ENCODE peak calls at places on chromosomes 4 and X, in six cellular contexts. L is NCI-H1694 treated with DMSO at 0.1 percent for 48 hours; T is chondrocyte; G is COR-L47; R is activated CD8-positive, alpha-beta memory T cell treated with anti-CD3 and anti-CD28 coated beads for 48 hours; Q is RPMI8226. J is an unnamed sample.
A peak's percentile ranks its signal among the peaks of the same experiment; 100 is the strongest.

GRCh38 chrX:32483534-32484136 is 727.7 kb downstream of the DMD start:
- DNase-seq in T (no peak), R (no peak), G (peak; percentile 1), L (peak; percentile 6), Q (no peak), J (no peak)

GRCh38 chrX:119041175-119041574 is 31.6 kb upstream of the CT47C1 start:
- DNase-seq in G (no peak), T (no peak), Q (no peak), L (no peak), R (no peak), J (no peak)

GRCh38 chr4:10095296-10095991 is 21.2 kb downstream of the WDR1 start:
- DNase-seq in T (no peak), L (no peak), Q (no peak), R (peak; percentile 38), G (no peak), J (no peak)

GRCh38 chrX:148649145-148649645 is 148.8 kb downstream of the AFF2 start:
- DNase-seq in T (no peak), R (no peak), Q (no peak), G (no peak), L (no peak), J (no peak)

GRCh38 chrX:20595928-20596550 is 329.3 kb upstream of the RPS6KA3 start:
- DNase-seq in G (no peak), T (no peak), R (no peak), Q (peak; percentile 4), L (no peak), J (no peak)

GRCh38 chr4:102439835-102440234 is 61.3 kb upstream of the NFKB1 start:
- DNase-seq in R (no peak), G (no peak), T (no peak), Q (no peak), L (no peak), J (no peak)

GRCh38 chr4:30789219-30789671 is 69.1 kb downstream of the PCDH7 start:
- DNase-seq in L (no peak), T (no peak), R (no peak), Q (peak; percentile 4), G (no peak), J (no peak)

GRCh38 chr4:146099585-146099984 is 75.9 kb upstream of the LSM6 start:
- DNase-seq in L (no peak), Q (no peak), T (no peak), G (no peak), R (no peak), J (no peak)

GRCh38 chr4:62327612-62328297 is 1127.6 kb downstream of the ADGRL3 start:
- DNase-seq in G (no peak), Q (no peak), T (no peak), R (no peak), L (no peak), J (no peak)

GRCh38 chr4:149897784-149898183 is 82.1 kb upstream of the IQCM start:
- DNase-seq in T (no peak), L (peak; percentile 31), R (no peak), Q (no peak), G (peak; percentile 12), J (no peak)

GRCh38 chrX:87813566-87813965 is 296.0 kb downstream of the KLHL4 start:
- DNase-seq in T (no peak), Q (no peak), L (no peak), G (no peak), R (no peak), J (no peak)

GRCh38 chrX:16005899-16006298 is 117.5 kb upstream of the GRPR start:
- DNase-seq in Q (no peak), L (no peak), R (no peak), T (no peak), G (no peak), J (no peak)

GRCh38 chr4:164866817-164867490 is 10.0 kb upstream of the APELA start:
- DNase-seq in R (no peak), L (no peak), T (no peak), Q (no peak), G (no peak), J (no peak)

GRCh38 chr4:110309686-110310085 is 111.3 kb upstream of the ELOVL6 start:
- DNase-seq in G (no peak), Q (no peak), R (no peak), T (no peak), L (no peak), J (no peak)

GRCh38 chr4:72471816-72472215 is 97.2 kb downstream of the ADAMTS3 start:
- DNase-seq in Q (no peak), T (no peak), G (no peak), R (no peak), L (no peak), J (no peak)

GRCh38 chr4:8391071-8391470 is 49.5 kb downstream of the ACOX3 start:
- DNase-seq in L (no peak), G (no peak), Q (no peak), T (no peak), R (no peak), J (no peak)

GRCh38 chr4:179836179-179837075 is 2394.2 kb upstream of the AGA start:
- DNase-seq in T (no peak), R (no peak), L (no peak), Q (no peak), G (no peak), J (no peak)

GRCh38 chr4:99848576-99848975 is 31.9 kb downstream of the DAPP1 start:
- DNase-seq in Q (no peak), L (no peak), R (no peak), G (no peak), T (no peak), J (no peak)

GRCh38 chrX:72050011-72050410 is 81.7 kb downstream of the RTL5 start:
- DNase-seq in T (peak; percentile 0), R (no peak), L (no peak), G (no peak), Q (no peak), J (no peak)